ENCODE peak calls at places on chromosomes 7 and 10, in seven cellular contexts. N is uterus, U is stomach, R is body of pancreas, D is esophagus squamous epithelium, F is GM12878, V is transverse colon. Z is an unnamed sample.

GRCh38 chr7:55202150-55202913 is 162.8 kb upstream of the LANCL2 start:
- DNase-seq in N (no peak), U (no peak), R (no peak), D (no peak), F (no peak), V (no peak), Z (no peak)

GRCh38 chr7:134943785-134944400 is 42.4 kb upstream of the AGBL3 start:
- DNase-seq in N (no peak), U (no peak), R (no peak), D (no peak), F (no peak), V (no peak), Z (no peak)

GRCh38 chr7:98202367-98203195 is 8.7 kb upstream of the BHLHA15 start:
- DNase-seq in N (no peak), U (no peak), R (no peak), D (no peak), F (peak), V (peak), Z (no peak)

GRCh38 chr10:100912013-100912608 is 652 bp upstream of the SLF2 start:
- DNase-seq in N (no peak), U (no peak), R (no peak), D (no peak), F (no peak), V (no peak), Z (no peak)

GRCh38 chr10:57162231-57162630 is 801.2 kb upstream of the ZWINT start:
- DNase-seq in N (no peak), U (no peak), R (no peak), D (no peak), F (no peak), V (no peak), Z (no peak)

GRCh38 chr7:133186060-133186459 is 66.8 kb upstream of the EXOC4 start:
- DNase-seq in N (no peak), U (no peak), R (no peak), D (no peak), F (no peak), V (no peak), Z (no peak)

GRCh38 chr10:80168679-80169380 is 36.3 kb downstream of the PLAC9 start:
- DNase-seq in N (no peak), U (no peak), R (peak), D (no peak), F (no peak), V (no peak), Z (no peak)

GRCh38 chr10:42939237-42939636 is 137.6 kb upstream of the RET start:
- DNase-seq in N (no peak), U (peak), R (no peak), D (no peak), F (no peak), V (no peak), Z (no peak)

GRCh38 chr10:109821672-109822071 is 101.6 kb downstream of the XPNPEP1 start:
- DNase-seq in N (no peak), U (no peak), R (no peak), D (no peak), F (no peak), V (no peak), Z (no peak)

GRCh38 chr7:131105294-131105802 is 222.3 kb upstream of the MKLN1 start:
- DNase-seq in N (no peak), U (no peak), R (no peak), D (no peak), F (no peak), V (no peak), Z (peak)

GRCh38 chr7:34187908-34188307 is 282.6 kb downstream of the BMPER start:
- DNase-seq in N (no peak), U (no peak), R (no peak), D (no peak), F (no peak), V (no peak), Z (no peak)

GRCh38 chr7:102992509-102992819 is 79.7 kb downstream of the LRRC17 start:
- DNase-seq in N (no peak), U (no peak), R (no peak), D (no peak), F (no peak), V (no peak), Z (no peak)

GRCh38 chr10:132302911-132303310 is 4.8 kb downstream of the STK32C start:
- DNase-seq in N (no peak), U (no peak), R (no peak), D (no peak), F (no peak), V (no peak), Z (no peak)

GRCh38 chr7:98483276-98483963 is 82.5 kb upstream of the BAIAP2L1 start:
- DNase-seq in N (no peak), U (no peak), R (no peak), D (no peak), F (no peak), V (no peak), Z (no peak)

GRCh38 chr10:28463141-28463540 is 69.8 kb upstream of the WAC start:
- DNase-seq in N (no peak), U (no peak), R (no peak), D (no peak), F (no peak), V (no peak), Z (no peak)

GRCh38 chr10:100008142-100008522 is 1.6 kb downstream of the DNMBP start:
- DNase-seq in N (no peak), U (no peak), R (no peak), D (no peak), F (no peak), V (no peak), Z (no peak)

GRCh38 chr10:76786673-76787072 is 850.9 kb downstream of the KCNMA1 start:
- DNase-seq in N (no peak), U (no peak), R (no peak), D (no peak), F (no peak), V (no peak), Z (no peak)

GRCh38 chr10:17038627-17039026 is 91.0 kb downstream of the CUBN start:
- DNase-seq in N (peak), U (no peak), R (peak), D (no peak), F (no peak), V (peak), Z (no peak)

GRCh38 chr10:76318171-76318570 is 886.7 kb downstream of the LRMDA start:
- DNase-seq in N (no peak), U (peak), R (no peak), D (no peak), F (no peak), V (no peak), Z (no peak)

GRCh38 chr10:35462491-35462934 is 126.2 kb downstream of the CCNY start:
- DNase-seq in N (no peak), U (no peak), R (peak), D (no peak), F (no peak), V (no peak), Z (no peak)

GRCh38 chr10:124717911-124718734 is 26.1 kb downstream of the FAM53B start:
- DNase-seq in N (no peak), U (no peak), R (no peak), D (no peak), F (peak), V (no peak), Z (no peak)

GRCh38 chr10:78316451-78316931 is 282.8 kb downstream of the RPS24 start:
- DNase-seq in N (peak), U (no peak), R (no peak), D (no peak), F (no peak), V (no peak), Z (peak)

GRCh38 chr7:3928727-3929515 is 627.9 kb downstream of the SDK1 start:
- DNase-seq in N (no peak), U (no peak), R (peak), D (no peak), F (no peak), V (no peak), Z (no peak)

GRCh38 chr10:15227611-15228372 is 59.3 kb upstream of the NMT2 start:
- DNase-seq in N (no peak), U (no peak), R (no peak), D (no peak), F (no peak), V (no peak), Z (no peak)

GRCh38 chr7:84697506-84697905 is 489.4 kb downstream of the SEMA3D start:
- DNase-seq in N (no peak), U (no peak), R (no peak), D (no peak), F (no peak), V (no peak), Z (no peak)

GRCh38 chr7:157612664-157613561 is 276.1 kb downstream of the DNAJB6 start:
- DNase-seq in N (no peak), U (peak), R (peak), D (no peak), F (no peak), V (peak), Z (no peak)
- H3K4me3 ChIP-seq in N (peak), U (peak), R (no peak), D (peak), F (no peak), V (peak), Z (peak)

GRCh38 chr10:103282961-103283360 is 6.0 kb downstream of the INA start:
- DNase-seq in N (no peak), U (no peak), R (no peak), D (no peak), F (no peak), V (no peak), Z (no peak)
- TF ChIP-seq POLR2A in N (no peak), U (no peak), R (no peak), D (no peak), F (no peak), V (no peak), Z (no peak)

GRCh38 chr10:69961864-69962745 is 90.5 kb upstream of the MACROH2A2 start:
- DNase-seq in N (no peak), U (no peak), R (no peak), D (no peak), F (no peak), V (no peak), Z (no peak)
- H3K4me3 ChIP-seq in N (no peak), U (no peak), R (no peak), D (no peak), F (no peak), V (no peak), Z (no peak)

GRCh38 chr7:7965301-7965700 is 3.3 kb upstream of the GLCCI1 start:
- DNase-seq in N (no peak), U (no peak), R (no peak), D (no peak), F (no peak), V (no peak), Z (no peak)
- TF ChIP-seq POLR2A in N (no peak), U (no peak), R (no peak), D (no peak), F (no peak), V (no peak), Z (no peak)

GRCh38 chr7:116511552-116512523 is 12.3 kb downstream of the CAV2 start:
- DNase-seq in N (no peak), U (no peak), R (no peak), D (no peak), F (peak), V (no peak), Z (no peak)
- H3K4me3 ChIP-seq in N (peak), U (peak), R (no peak), D (peak), F (peak), V (peak), Z (no peak)

Z was measured in prostate gland.